ENCODE peak calls at places on chromosomes 5 and 9, in eight cellular contexts. V is NCI-H1417 treated with DMSO at 0.1 percent for 48 hours, I is sciatic nerve, Y is iris pigment epithelial cell, G is ELF-1, S is RWPE1, U is T-helper 2 cell, Q is fibroblast of the conjunctiva. X is an unnamed sample.

GRCh38 chr9:92808726-92809451 is 44.3 kb upstream of the BICD2 start:
- DNase-seq in V (no peak), I (peak; percentile 84), Y (peak; percentile 79), G (peak; percentile 83), S (peak; percentile 74), U (no peak), Q (peak; percentile 36), X (no peak)

GRCh38 chr5:170434953-170435605 is 45.9 kb upstream of the KCNMB1 start:
- DNase-seq in V (no peak), I (peak; percentile 83), Y (peak; percentile 35), G (peak; percentile 89), S (peak; percentile 78), U (peak; percentile 20), Q (peak; percentile 24), X (no peak)

GRCh38 chr5:9869616-9870288 is 239.6 kb upstream of the TAS2R1 start:
- DNase-seq in V (no peak), I (no peak), Y (peak; percentile 51), G (no peak), S (peak; percentile 59), U (no peak), Q (no peak), X (no peak)

GRCh38 chr9:1057910-1058309 is 7.8 kb downstream of the DMRT2 start:
- DNase-seq in V (no peak), I (no peak), Y (no peak), G (no peak), S (no peak), U (no peak), Q (no peak), X (no peak)

GRCh38 chr9:135282001-135282731 is 194.7 kb downstream of the OLFM1 start:
- DNase-seq in V (peak; percentile 19), I (peak; percentile 69), Y (no peak), G (no peak), S (peak; percentile 96), U (no peak), Q (no peak), X (peak; percentile 4)

GRCh38 chr5:175606409-175606808 is 51.5 kb upstream of the HRH2 start:
- DNase-seq in V (no peak), I (no peak), Y (no peak), G (no peak), S (no peak), U (no peak), Q (no peak), X (no peak)

GRCh38 chr9:114389612-114390368 is 2.0 kb upstream of the AKNA start:
- DNase-seq in V (no peak), I (no peak), Y (no peak), G (no peak), S (no peak), U (no peak), Q (no peak), X (no peak)

GRCh38 chr9:130901498-130902203 is 5.0 kb upstream of the QRFP start:
- DNase-seq in V (no peak), I (no peak), Y (no peak), G (no peak), S (no peak), U (no peak), Q (no peak), X (no peak)

GRCh38 chr5:74642543-74642863 is 2.0 kb upstream of the ENC1 start:
- DNase-seq in V (no peak), I (no peak), Y (no peak), G (no peak), S (no peak), U (no peak), Q (no peak), X (no peak)

GRCh38 chr5:109045710-109046109 is 298.0 kb downstream of the FER start:
- DNase-seq in V (no peak), I (no peak), Y (peak; percentile 34), G (no peak), S (no peak), U (no peak), Q (no peak), X (no peak)

X was measured in NCI-H187 treated with DMSO at 0.1 percent for 48 hours.